ENCODE peak calls at places on chromosomes 2 and 18, in six cellular contexts. A is amniotic stem cell; S is spleen; W is stimulated activated CD4-positive, alpha-beta T cell treated with anti-CD3 and anti-CD28 coated beads, Interleukin-4, amount 100 ng/mL, for 24 hours; I is H9; X is ecto neural progenitor cell. D is an unnamed sample.
A peak's percentile ranks its signal among the peaks of the same experiment; 100 is the strongest.

GRCh38 chr18:47793609-47794008 is 136.8 kb downstream of the SMAD2 start:
- DNase-seq in A (no peak), I (no peak), X (no peak), W (no peak), S (no peak), D (no peak)

GRCh38 chr2:30666307-30666874 is 140.9 kb downstream of the CAPN13 start:
- DNase-seq in A (peak; percentile 56), I (peak; percentile 21), X (no peak), W (no peak), S (no peak), D (peak; percentile 85)

GRCh38 chr2:99205491-99205890 is 24.5 kb downstream of the MRPL30 start:
- DNase-seq in S (no peak), X (no peak), I (peak; percentile 45), A (no peak), W (no peak), D (no peak)

GRCh38 chr2:17966793-17967192 is 88.3 kb downstream of the KCNS3 start:
- DNase-seq in I (no peak), W (no peak), X (no peak), A (no peak), S (no peak), D (no peak)

GRCh38 chr18:11392974-11393373 is 216.4 kb upstream of the SLC35G4 start:
- DNase-seq in W (no peak), S (no peak), A (no peak), X (no peak), I (no peak), D (no peak)

GRCh38 chr2:101961287-101962242 is 30.2 kb upstream of the IL1R2 start:
- DNase-seq in S (peak; percentile 83), I (no peak), W (no peak), X (no peak), A (no peak), D (peak; percentile 97)

GRCh38 chr2:127829845-127830246 is 18.9 kb upstream of the WDR33 start:
- DNase-seq in A (no peak), I (peak; percentile 71), W (peak; percentile 71), S (peak; percentile 86), X (no peak), D (no peak)

GRCh38 chr2:17571681-17572080 is 31.2 kb downstream of the VSNL1 start:
- DNase-seq in W (no peak), S (no peak), A (no peak), X (no peak), I (no peak), D (no peak)

GRCh38 chr2:111707700-111708099 is 176.3 kb downstream of the ANAPC1 start:
- DNase-seq in I (no peak), S (no peak), A (no peak), W (no peak), X (no peak), D (no peak)

GRCh38 chr18:33700513-33700976 is 122.5 kb downstream of the ASXL3 start:
- DNase-seq in A (no peak), S (no peak), X (no peak), W (no peak), I (no peak), D (no peak)

GRCh38 chr2:120568975-120569268 is 166.7 kb upstream of the GLI2 start:
- DNase-seq in S (no peak), I (no peak), A (no peak), X (no peak), W (no peak), D (no peak)

GRCh38 chr2:31419386-31419785 is 4.8 kb upstream of the XDH start:
- DNase-seq in S (no peak), X (no peak), A (no peak), W (no peak), I (no peak), D (no peak)

GRCh38 chr18:50724631-50725235 is 95.1 kb downstream of the MRO start:
- DNase-seq in W (no peak), A (no peak), I (no peak), S (no peak), X (no peak), D (no peak)

GRCh38 chr2:202375006-202375610 is 1.0 kb upstream of the BMPR2 start:
- DNase-seq in S (peak; percentile 82), A (peak; percentile 32), I (peak; percentile 64), X (peak; percentile 84), W (peak; percentile 51), D (peak; percentile 84)

GRCh38 chr18:43634994-43635393 is 357.7 kb upstream of the SYT4 start:
- DNase-seq in X (no peak), A (no peak), I (no peak), W (no peak), S (no peak), D (no peak)

GRCh38 chr2:37780097-37780676 is 108.7 kb upstream of the CDC42EP3 start:
- DNase-seq in A (no peak), X (no peak), I (no peak), S (no peak), W (no peak), D (no peak)

GRCh38 chr2:165793161-165793778 is 777 bp downstream of the GALNT3 start:
- DNase-seq in W (no peak), I (peak; percentile 37), S (no peak), X (peak; percentile 63), A (no peak), D (no peak)

GRCh38 chr2:37615808-37616673 is 55.4 kb downstream of the CDC42EP3 start:
- DNase-seq in W (peak; percentile 36), I (no peak), S (peak; percentile 92), A (no peak), X (no peak), D (peak; percentile 69)

GRCh38 chr2:105274046-105274445 is 32.5 kb downstream of the GPR45 start:
- DNase-seq in W (no peak), I (no peak), A (no peak), X (no peak), S (no peak), D (no peak)

GRCh38 chr2:193900292-193900691 is 1705.6 kb upstream of the TMEFF2 start:
- DNase-seq in X (no peak), I (no peak), S (no peak), W (no peak), A (no peak), D (no peak)

GRCh38 chr2:215397632-215398341 is 38.1 kb downstream of the FN1 start:
- DNase-seq in W (no peak), X (no peak), A (no peak), S (no peak), I (no peak), D (no peak)

GRCh38 chr2:218853766-218854165 is 5.8 kb upstream of the WNT6 start:
- DNase-seq in W (no peak), I (no peak), S (peak; percentile 34), X (no peak), A (no peak), D (peak; percentile 50)

D was measured in sigmoid colon.